ENCODE peak calls at places on chromosome 21, in ten cellular contexts. E, K, A, T, Z, H, U, G, N and B are unnamed samples. For H3K4me1, the result is how much of the 10 kb centered on the place peaks cover.

GRCh38 chr21:42066521-42066920 is 4.6 kb upstream of the UMODL1 start:
- DNase-seq in A (no peak), T (no peak), N (no peak), E (no peak), K (no peak), Z (no peak), U (no peak), H (no peak), G (no peak), B (no peak)

GRCh38 chr21:36754241-36754881 is 55.4 kb downstream of the SIM2 start:
- DNase-seq in H (no peak), U (no peak), G (no peak), K (no peak), T (no peak), Z (no peak), N (no peak), E (no peak), A (no peak), B (no peak)

GRCh38 chr21:14977814-14978213 is 87.0 kb downstream of the NRIP1 start:
- DNase-seq in T (no peak), K (no peak), H (no peak), E (no peak), U (no peak), Z (no peak), A (no peak), N (no peak), G (peak), B (no peak)

GRCh38 chr21:44866780-44867179 is 6.7 kb downstream of the PTTG1IP start:
- DNase-seq in G (no peak), Z (no peak), K (no peak), H (no peak), N (no peak), U (no peak), E (no peak), A (no peak), T (no peak), B (no peak)

GRCh38 chr21:20996421-20997307 is 1.5 kb upstream of the NCAM2 start:
- DNase-seq in G (no peak), U (no peak), Z (no peak), H (no peak), T (no peak), A (no peak), K (no peak), N (no peak), E (no peak), B (peak)

GRCh38 chr21:24514081-24514733 is 1093.1 kb downstream of the MRPL39 start:
- DNase-seq in H (no peak), Z (no peak), G (no peak), T (no peak), E (no peak), A (peak), K (no peak), N (no peak), U (no peak), B (no peak)

GRCh38 chr21:41760411-41760810 is 6.4 kb downstream of the RIPK4 start:
- DNase-seq in E (no peak), T (no peak), Z (no peak), G (no peak), A (no peak), N (no peak), H (no peak), K (no peak), U (no peak), B (peak)

GRCh38 chr21:29860346-29860745 is 79.5 kb downstream of the GRIK1 start:
- DNase-seq in E (no peak), K (no peak), U (no peak), T (no peak), G (no peak), Z (no peak), H (no peak), A (no peak), N (no peak), B (no peak)

GRCh38 chr21:44438531-44439210 is 16.6 kb upstream of the LRRC3 start:
- DNase-seq in A (peak), G (no peak), E (peak), Z (no peak), K (peak), U (no peak), H (no peak), N (no peak), T (peak), B (peak)

GRCh38 chr21:44887807-44888580 is 14.5 kb upstream of the PTTG1IP start:
- DNase-seq in G (no peak), T (no peak), N (no peak), Z (no peak), H (no peak), U (no peak), A (no peak), K (no peak), E (no peak), B (no peak)

GRCh38 chr21:39451332-39452206 is at the start of gene SH3BGR:
- DNase-seq in G (peak), U (no peak), N (peak), A (peak), T (no peak), E (no peak), H (no peak), Z (no peak), K (peak), B (peak)

GRCh38 chr21:41662161-41662560 is 104.7 kb downstream of the RIPK4 start:
- DNase-seq in H (no peak), A (no peak), G (no peak), Z (no peak), N (no peak), U (no peak), T (no peak), K (no peak), E (no peak), B (no peak)

GRCh38 chr21:43775795-43776430 is at the start of gene CSTB:
- DNase-seq in N (peak), E (peak), G (no peak), A (peak), U (peak), K (peak), Z (peak), H (no peak), T (peak), B (peak)

GRCh38 chr21:41681939-41682718 is 84.7 kb downstream of the RIPK4 start:
- DNase-seq in U (no peak), N (no peak), H (no peak), T (no peak), Z (no peak), A (no peak), E (no peak), K (no peak), G (no peak), B (no peak)

GRCh38 chr21:26385721-26386120 is 187.4 kb downstream of the CYYR1 start:
- DNase-seq in K (no peak), T (no peak), G (no peak), N (no peak), U (no peak), H (no peak), E (no peak), Z (no peak), A (no peak), B (no peak)

GRCh38 chr21:40186036-40186435 is 318.8 kb downstream of the PCP4 start:
- DNase-seq in U (no peak), G (no peak), T (no peak), E (no peak), H (no peak), A (no peak), Z (peak), N (no peak), K (no peak), B (no peak)

GRCh38 chr21:36646011-36646410 is 52.9 kb upstream of the SIM2 start:
- DNase-seq in A (no peak), T (no peak), N (no peak), E (no peak), G (no peak), H (no peak), U (no peak), K (no peak), Z (no peak), B (no peak)

GRCh38 chr21:14741237-14741636 is 195.1 kb upstream of the SAMSN1 start:
- DNase-seq in U (no peak), E (no peak), N (no peak), G (no peak), Z (no peak), A (no peak), T (no peak), H (no peak), K (no peak), B (no peak)

GRCh38 chr21:29124645-29125044 is 5.8 kb upstream of the MAP3K7CL start:
- DNase-seq in G (no peak), N (no peak), E (no peak), T (no peak), U (no peak), H (no peak), Z (no peak), A (no peak), K (no peak), B (no peak)

GRCh38 chr21:41961753-41962152 is 7.9 kb upstream of the C2CD2 start:
- DNase-seq in K (no peak), E (no peak), U (no peak), N (no peak), Z (no peak), H (no peak), A (no peak), G (no peak), T (no peak), B (no peak)

GRCh38 chr21:15968911-15969310 is 239.1 kb downstream of the USP25 start:
- DNase-seq in T (no peak), N (no peak), H (no peak), K (no peak), U (no peak), A (no peak), G (no peak), E (no peak), Z (no peak), B (no peak)

GRCh38 chr21:37561506-37561905 is 194.9 kb downstream of the DYRK1A start:
- DNase-seq in A (no peak), Z (no peak), N (peak), K (no peak), T (no peak), G (no peak), E (no peak), H (no peak), U (peak), B (no peak)

GRCh38 chr21:42395302-42395701 is 550 bp downstream of the TMPRSS3 start:
- DNase-seq in E (peak), A (no peak), Z (no peak), U (no peak), N (no peak), T (no peak), K (no peak), H (no peak), G (no peak), B (no peak)

GRCh38 chr21:36753556-36753955 is 54.6 kb downstream of the SIM2 start:
- DNase-seq in K (no peak), E (no peak), A (no peak), G (no peak), U (no peak), H (no peak), Z (no peak), T (no peak), N (no peak), B (no peak)

GRCh38 chr21:42544544-42544943 is 30.9 kb downstream of the SLC37A1 start:
- DNase-seq in N (no peak), E (no peak), G (peak), A (no peak), T (no peak), K (peak), U (no peak), Z (no peak), H (no peak), B (no peak)

GRCh38 chr21:15437873-15438272 is 291.9 kb upstream of the USP25 start:
- DNase-seq in E (no peak), N (no peak), U (no peak), G (no peak), Z (no peak), K (no peak), A (no peak), T (no peak), H (peak), B (no peak)

GRCh38 chr21:17491716-17492414 is 21.0 kb upstream of the CXADR start:
- DNase-seq in T (no peak), N (no peak), K (no peak), A (no peak), U (no peak), H (no peak), G (no peak), E (no peak), Z (no peak), B (peak)

GRCh38 chr21:42524341-42525227 is 10.9 kb downstream of the SLC37A1 start:
- DNase-seq in N (peak), T (peak), E (peak), H (peak), U (no peak), Z (peak), G (no peak), K (peak), A (no peak), B (peak)

GRCh38 chr21:37866027-37866426 is 50.2 kb downstream of the KCNJ6 start:
- DNase-seq in K (no peak), E (no peak), T (no peak), N (no peak), H (no peak), U (no peak), G (no peak), Z (no peak), A (no peak), B (peak)

GRCh38 chr21:44815852-44816628 is 1.8 kb downstream of the SUMO3 start:
- DNase-seq in H (no peak), N (no peak), K (peak), U (no peak), T (no peak), Z (no peak), G (no peak), A (peak), E (no peak), B (no peak)

GRCh38 chr21:44267655-44268142 is 6.0 kb upstream of the DNMT3L start:
- DNase-seq in Z (no peak), U (no peak), A (no peak), K (no peak), T (no peak), E (peak), G (peak), H (peak), N (peak), B (no peak)

GRCh38 chr21:36478207-36478701 is 1.7 kb downstream of the CLDN14 start:
- DNase-seq in H (no peak), A (no peak), E (no peak), U (no peak), K (no peak), Z (no peak), T (no peak), N (no peak), G (no peak), B (no peak)

GRCh38 chr21:46027855-46028493 is 46.4 kb downstream of the COL6A1 start:
- DNase-seq in E (no peak), G (no peak), K (peak), A (no peak), H (no peak), N (no peak), Z (no peak), U (peak), T (no peak), B (no peak)

GRCh38 chr21:46028547-46029200 is 47.1 kb downstream of the COL6A1 start:
- DNase-seq in U (no peak), A (no peak), E (no peak), K (peak), G (no peak), N (no peak), Z (no peak), H (no peak), T (no peak), B (no peak)

GRCh38 chr21:46024983-46025860 is 43.7 kb downstream of the COL6A1 start:
- DNase-seq in E (no peak), H (no peak), K (no peak), Z (no peak), U (no peak), A (no peak), N (no peak), G (no peak), T (no peak), B (no peak)

GRCh38 chr21:46031484-46031883 is 49.9 kb downstream of the COL6A1 start:
- DNase-seq in A (no peak), E (no peak), G (no peak), N (no peak), K (no peak), Z (no peak), H (no peak), U (no peak), T (no peak), B (no peak)

DNA sequence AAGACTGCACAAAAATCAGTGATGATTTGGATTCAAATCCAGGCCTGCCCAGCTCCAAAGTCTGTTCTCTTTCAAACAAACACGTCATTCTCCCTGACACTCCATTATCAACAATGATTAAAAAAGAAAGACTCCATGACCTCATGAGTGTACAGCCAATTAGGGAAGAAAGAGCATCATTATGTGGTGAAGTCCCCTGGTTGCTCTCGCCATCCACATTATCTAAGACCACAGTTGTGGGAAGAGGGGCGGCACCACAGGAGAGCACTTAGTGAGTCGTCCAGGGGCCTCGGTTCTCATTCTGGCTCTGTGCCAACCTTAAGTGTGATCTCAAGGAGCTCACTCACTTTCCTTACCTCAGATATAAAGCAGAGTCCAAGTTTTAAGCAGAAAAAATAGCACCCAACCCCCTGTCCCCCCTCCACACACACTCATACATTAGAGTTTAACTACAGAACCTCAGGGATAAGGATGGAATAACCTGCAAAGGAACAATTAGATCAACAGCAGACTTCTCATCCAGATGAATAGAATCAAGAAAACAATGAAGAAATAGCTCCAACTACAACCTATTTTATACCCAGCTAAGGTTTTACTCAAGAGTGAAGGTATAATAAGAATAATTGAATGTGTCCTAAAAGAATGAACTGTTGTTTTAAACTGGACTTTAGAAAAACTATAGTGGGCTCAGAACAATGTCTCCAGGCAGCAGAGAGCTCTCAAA is 47.8 kb downstream of the COL6A1 start:
- DNase-seq in Z (no peak), U (no peak), A (no peak), N (no peak), T (no peak), G (no peak), H (no peak), E (no peak), K (peak), B (no peak)
- TF ChIP-seq EP300 in Z (no peak), U (no peak), A (no peak), N (no peak), T (no peak), G (no peak), H (no peak), E (peak), K (no peak), B (no peak)

DNA sequence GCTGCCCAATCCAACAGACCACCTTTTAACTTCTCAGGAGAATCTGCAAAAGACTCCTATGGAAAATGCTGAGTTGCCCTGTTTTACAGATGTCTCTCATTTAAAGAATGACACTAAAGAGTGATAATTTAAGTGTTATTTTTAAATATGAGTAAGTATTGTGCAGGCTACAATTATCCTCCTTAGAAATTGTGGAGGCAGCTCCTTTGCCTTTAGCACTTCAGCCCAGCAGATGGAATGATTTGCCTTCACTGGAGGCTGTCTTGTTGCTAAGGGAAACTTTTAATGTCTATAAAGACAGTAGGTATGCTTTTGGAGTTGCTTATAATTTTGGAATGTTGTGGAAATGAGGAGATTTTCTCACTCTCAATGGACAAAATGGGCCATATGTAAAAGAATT is 1345.5 kb downstream of the NCAM2 start:
- DNase-seq in A (no peak), E (no peak), H (no peak), K (no peak), N (no peak), G (no peak), U (no peak), Z (no peak), T (no peak), B (no peak)
- TF ChIP-seq POLR2AphosphoS5 in A (no peak), E (no peak), H (no peak), K (no peak), N (no peak), G (no peak), U (no peak), Z (no peak), T (no peak), B (no peak)

GRCh38 chr21:35045539-35046222 is 3.4 kb downstream of the RUNX1 start:
- DNase-seq in K (no peak), N (no peak), Z (no peak), T (no peak), H (no peak), A (no peak), G (no peak), E (no peak), U (peak), B (no peak)

GRCh38 chr21:35046223-35046690 is 2.8 kb downstream of the RUNX1 start:
- DNase-seq in Z (no peak), N (no peak), K (no peak), H (no peak), T (no peak), G (no peak), E (no peak), U (peak), A (no peak), B (no peak)

GRCh38 chr21:35043549-35043948 is 5.6 kb downstream of the RUNX1 start:
- DNase-seq in U (no peak), K (no peak), H (no peak), N (no peak), E (no peak), G (no peak), A (no peak), Z (no peak), T (no peak), B (no peak)

GRCh38 chr21:35044128-35044527 is 5.0 kb downstream of the RUNX1 start:
- DNase-seq in K (no peak), U (peak), H (no peak), N (no peak), Z (no peak), G (no peak), A (no peak), T (no peak), E (peak), B (no peak)

DNA sequence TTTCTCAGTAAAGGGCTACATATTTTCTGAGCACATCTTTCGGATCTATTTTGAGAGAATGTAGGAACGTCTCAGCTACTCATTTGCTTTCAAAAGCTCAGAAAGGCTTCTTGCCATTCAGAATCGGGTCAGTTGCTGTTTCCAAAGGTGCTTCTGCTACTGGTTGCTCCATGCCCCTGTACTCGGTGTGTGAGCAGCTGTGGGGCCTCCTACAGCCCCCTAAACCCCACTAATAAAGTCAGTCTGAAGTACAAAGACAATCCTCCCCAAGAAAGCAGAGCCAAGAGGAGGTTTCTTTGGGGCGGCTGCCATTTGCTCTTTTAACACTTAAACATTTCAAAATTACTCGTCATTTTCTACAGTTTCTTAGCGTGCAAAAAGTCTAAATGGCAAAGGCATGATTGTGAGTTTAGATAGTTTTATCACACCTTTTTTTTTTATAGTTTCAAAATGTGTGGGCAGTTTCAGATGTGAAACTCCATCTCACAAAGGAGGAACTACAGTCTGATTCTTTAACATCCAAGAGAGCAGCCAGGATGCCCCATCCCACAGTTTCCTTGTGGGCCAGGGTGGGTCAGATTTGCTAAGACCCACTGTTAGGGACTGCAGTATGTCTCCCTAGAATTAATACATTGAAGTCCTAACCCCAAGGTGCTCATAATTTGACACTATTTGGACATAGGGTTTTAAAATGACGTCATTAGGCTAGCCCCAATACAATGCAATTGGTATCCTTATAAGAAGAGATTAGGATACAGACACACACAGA is 4.1 kb downstream of the RUNX1 start:
- DNase-seq in A (no peak), N (no peak), G (no peak), H (no peak), K (no peak), U (peak), T (no peak), Z (no peak), E (no peak), B (no peak)
- H3K4me1 ChIP-seq in A (under half), N (under half), G (under half), H (half or more), K (under half), U (under half), T (half or more), Z (under half), E (under half), B (under half)

GRCh38 chr21:32456497-32456918 is 44.0 kb downstream of the EVA1C start:
- DNase-seq in U (no peak), A (no peak), N (no peak), G (no peak), K (peak), H (no peak), E (no peak), T (no peak), Z (no peak), B (no peak)

GRCh38 chr21:32459972-32460371 is 47.5 kb downstream of the EVA1C start:
- DNase-seq in Z (no peak), K (no peak), A (no peak), U (no peak), T (no peak), H (no peak), E (no peak), N (no peak), G (no peak), B (no peak)

GRCh38 chr21:32457360-32457840 is 44.9 kb downstream of the EVA1C start:
- DNase-seq in T (peak), H (no peak), E (peak), Z (no peak), N (no peak), A (peak), K (no peak), U (no peak), G (peak), B (no peak)

GRCh38 chr21:32455548-32455947 is 43.0 kb downstream of the EVA1C start:
- DNase-seq in H (no peak), N (no peak), Z (no peak), T (no peak), E (no peak), A (no peak), K (no peak), U (no peak), G (no peak), B (no peak)

GRCh38 chr21:32457962-32458361 is 45.5 kb downstream of the EVA1C start:
- DNase-seq in E (no peak), N (no peak), T (no peak), U (no peak), H (no peak), G (no peak), Z (no peak), K (no peak), A (no peak), B (no peak)
- TF ChIP-seq EP300 in E (no peak), N (no peak), T (no peak), U (no peak), H (no peak), G (no peak), Z (no peak), K (no peak), A (no peak), B (no peak)